ENCODE peak calls at places on chromosomes 11 and 22, in six cellular contexts. Q is CD4-positive, alpha-beta memory T cell; J is A673; S is spleen; O is GM23248; M is psoas muscle. H is an unnamed sample. For H3K4me1, the result is how much of the 10 kb centered on the place peaks cover.

GRCh38 chr11:63242089-63242762 is 1.2 kb downstream of the SLC22A25 start:
- DNase-seq in Q (no peak), J (no peak), S (no peak), O (no peak), M (no peak), H (no peak)

GRCh38 chr11:131609921-131610320 is 239.5 kb downstream of the NTM start:
- DNase-seq in O (peak), S (no peak), M (no peak), Q (no peak), J (no peak), H (no peak)

GRCh38 chr22:45638834-45639746 is 32.5 kb upstream of the ATXN10 start:
- DNase-seq in O (peak), J (no peak), S (no peak), M (peak), Q (no peak), H (no peak)

GRCh38 chr11:1108246-1108900 is 33.7 kb downstream of the MUC2 start:
- DNase-seq in J (no peak), Q (no peak), S (no peak), O (no peak), M (no peak), H (no peak)

GRCh38 chr11:110095554-110095953 is 2.4 kb downstream of the ZC3H12C start:
- DNase-seq in S (no peak), Q (no peak), O (peak), J (peak), M (no peak), H (no peak)

GRCh38 chr22:32897400-32897799 is 95.9 kb downstream of the TIMP3 start:
- DNase-seq in S (no peak), Q (no peak), M (no peak), O (peak), J (no peak), H (no peak)

GRCh38 chr11:26297179-26297970 is 34.6 kb upstream of the ANO3 start:
- DNase-seq in J (peak), M (no peak), S (no peak), O (peak), Q (no peak), H (peak)

GRCh38 chr22:30056015-30056414 is 24.2 kb upstream of the HORMAD2 start:
- DNase-seq in J (no peak), Q (no peak), S (no peak), M (no peak), O (no peak), H (no peak)

GRCh38 chr11:69374110-69374981 is 80.4 kb downstream of the MYEOV start:
- DNase-seq in M (no peak), S (peak), J (no peak), Q (no peak), O (no peak), H (peak)

GRCh38 chr22:30945653-30946052 is 22.9 kb downstream of the MORC2 start:
- DNase-seq in S (no peak), M (no peak), Q (no peak), O (no peak), J (no peak), H (no peak)

GRCh38 chr11:70156291-70157037 is 46.6 kb upstream of the FADD start:
- DNase-seq in S (no peak), J (no peak), Q (no peak), O (no peak), M (no peak), H (no peak)

GRCh38 chr11:74138021-74138420 is 32.8 kb downstream of the C2CD3 start:
- DNase-seq in S (no peak), Q (no peak), M (no peak), J (peak), O (peak), H (peak)

GRCh38 chr11:131483453-131483852 is 113.0 kb downstream of the NTM start:
- DNase-seq in Q (no peak), J (no peak), O (no peak), S (no peak), M (no peak), H (no peak)

GRCh38 chr11:72833792-72834501 is 19.7 kb downstream of the ATG16L2 start:
- DNase-seq in Q (no peak), M (no peak), O (no peak), J (no peak), S (no peak), H (no peak)

GRCh38 chr11:132307309-132308020 is 937.0 kb downstream of the NTM start:
- DNase-seq in O (no peak), J (no peak), S (no peak), Q (no peak), M (no peak), H (no peak)

GRCh38 chr11:64056213-64056785 is 20.6 kb downstream of the FLRT1 start:
- DNase-seq in O (no peak), J (peak), S (no peak), M (no peak), Q (no peak), H (peak)

GRCh38 chr11:46597609-46598219 is 3.9 kb upstream of the AMBRA1 start:
- DNase-seq in S (no peak), J (no peak), O (peak), Q (no peak), M (no peak), H (no peak)
- H3K27ac ChIP-seq in S (no peak), J (no peak), O (no peak), Q (no peak), M (no peak), H (no peak)

DNA sequence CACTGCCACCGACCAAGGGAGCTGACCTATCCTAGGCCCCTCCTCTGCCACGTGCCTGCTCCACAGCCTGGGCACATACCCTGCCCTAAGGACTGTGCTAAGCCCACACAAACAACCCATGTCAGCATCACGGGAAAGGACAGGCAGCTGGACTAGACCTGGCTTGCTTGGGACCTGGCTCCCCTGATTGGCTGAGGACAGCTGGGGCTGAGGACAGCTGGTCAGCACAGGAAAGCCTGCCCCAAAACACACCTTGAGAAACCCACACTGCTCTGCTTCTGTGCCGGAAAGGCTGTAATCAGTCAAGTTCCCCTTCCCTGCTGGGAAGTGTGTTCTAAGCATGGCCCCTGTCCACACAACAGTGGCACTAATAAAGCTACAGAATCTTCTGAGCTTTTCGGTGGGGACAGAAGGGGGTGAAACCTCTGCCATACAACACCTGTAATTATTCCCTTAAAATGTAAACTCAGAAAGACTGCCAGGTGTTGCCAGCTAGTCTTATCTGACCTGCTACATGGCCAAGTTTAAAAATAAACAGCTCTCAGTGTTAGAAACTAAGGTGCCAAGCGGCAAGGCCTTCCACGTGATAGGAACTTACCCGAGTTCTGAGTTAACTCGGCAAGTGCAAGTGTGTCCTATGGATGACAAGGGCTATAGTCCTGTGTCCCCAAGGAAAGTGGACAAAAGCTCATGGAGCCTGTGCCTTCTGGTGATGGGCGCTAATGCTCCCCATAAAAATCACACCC is 35.7 kb upstream of the ARFGAP3 start:
- DNase-seq in J (no peak), S (peak), Q (no peak), M (no peak), O (no peak), H (peak)
- H3K4me1 ChIP-seq in J (under half), S (half or more), Q (under half), M (under half), O (under half), H (under half)

GRCh38 chr11:128492461-128492860 is 94.9 kb downstream of the ETS1 start:
- DNase-seq in O (peak), Q (no peak), S (no peak), J (no peak), M (no peak), H (no peak)
- H3K4me3 ChIP-seq in O (peak), Q (peak), S (no peak), J (no peak), M (no peak), H (no peak)

GRCh38 chr11:34033399-34033798 is 18.1 kb upstream of the CAPRIN1 start:
- DNase-seq in S (no peak), Q (no peak), J (no peak), O (no peak), M (no peak), H (no peak)

GRCh38 chr11:34029176-34029575 is 22.4 kb upstream of the CAPRIN1 start:
- DNase-seq in Q (no peak), J (no peak), M (no peak), S (no peak), O (peak), H (no peak)

GRCh38 chr11:34028407-34028804 is 23.1 kb upstream of the CAPRIN1 start:
- DNase-seq in S (no peak), J (no peak), Q (no peak), O (peak), M (peak), H (no peak)

GRCh38 chr11:34027516-34028406 is 23.8 kb upstream of the CAPRIN1 start:
- DNase-seq in S (no peak), M (no peak), Q (no peak), J (peak), O (no peak), H (no peak)

DNA sequence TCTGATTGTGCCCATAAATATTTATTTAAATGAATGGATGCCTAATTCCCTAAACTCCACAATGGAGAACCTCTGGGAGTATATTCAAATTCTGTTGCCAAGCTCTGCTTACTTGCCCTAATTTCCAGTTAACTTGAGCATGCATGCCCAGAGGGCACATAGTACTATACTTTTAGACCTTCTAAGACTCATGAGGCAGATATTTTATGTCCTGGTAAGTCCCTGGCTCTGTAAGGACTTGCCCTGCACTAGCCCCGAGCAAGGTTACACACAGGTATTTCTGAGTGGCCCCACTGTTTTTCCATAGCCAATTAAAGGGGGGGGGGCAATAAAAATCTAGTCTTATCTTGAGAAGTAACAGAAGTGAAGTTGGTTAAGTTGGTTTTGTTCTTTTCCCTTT is 21.1 kb upstream of the CAPRIN1 start:
- DNase-seq in S (no peak), J (no peak), M (no peak), Q (no peak), O (no peak), H (no peak)
- H3K27ac ChIP-seq in S (no peak), J (no peak), M (no peak), Q (no peak), O (no peak), H (no peak)